ENCODE peak calls at places on chromosomes 12 and 14, in four cellular contexts. C, V, F and J are unnamed samples.

GRCh38 chr12:3684449-3685051 is 68.4 kb downstream of the CRACR2A start:
- DNase-seq in C (no peak), V (no peak), F (no peak), J (no peak)

GRCh38 chr12:99983721-99984258 is 946 bp downstream of the ANKS1B start:
- DNase-seq in V (no peak), F (peak), C (no peak), J (peak)

GRCh38 chr12:48961801-48962200 is 4.5 kb upstream of the ARF3 start:
- DNase-seq in F (peak), C (no peak), V (no peak), J (no peak)

GRCh38 chr12:82857911-82858533 is 171.3 kb downstream of the TMTC2 start:
- DNase-seq in V (no peak), C (no peak), F (no peak), J (no peak)

GRCh38 chr12:107264667-107265066 is 171.3 kb upstream of the CRY1 start:
- DNase-seq in V (no peak), F (no peak), C (no peak), J (no peak)

GRCh38 chr14:71703477-71703876 is 228.8 kb upstream of the RGS6 start:
- DNase-seq in V (no peak), C (no peak), F (peak), J (peak)

GRCh38 chr12:65937181-65937641 is 112.9 kb downstream of the HMGA2 start:
- DNase-seq in F (peak), C (no peak), V (no peak), J (no peak)

GRCh38 chr12:65699251-65699650 is 125.0 kb upstream of the HMGA2 start:
- DNase-seq in F (peak), C (no peak), V (no peak), J (peak)

GRCh38 chr12:131066886-131067490 is 113.3 kb downstream of the ADGRD1 start:
- DNase-seq in C (no peak), F (no peak), V (no peak), J (no peak)

GRCh38 chr14:68000516-68000915 is 180.9 kb downstream of the RAD51B start:
- DNase-seq in V (no peak), C (no peak), F (peak), J (no peak)

GRCh38 chr12:105835505-105835904 is 303.2 kb downstream of the NUAK1 start:
- DNase-seq in C (no peak), V (no peak), F (no peak), J (no peak)

GRCh38 chr12:74539765-74540526 is 2.3 kb downstream of the ATXN7L3B start:
- DNase-seq in V (no peak), F (no peak), C (no peak), J (no peak)

GRCh38 chr14:36658091-36659009 is 3.3 kb upstream of the PAX9 start:
- DNase-seq in V (no peak), F (peak), C (no peak), J (peak)

GRCh38 chr14:54447231-54447692 is 6.1 kb upstream of the CNIH1 start:
- DNase-seq in C (no peak), F (peak), V (peak), J (no peak)

GRCh38 chr12:116590561-116590960 is 31.4 kb downstream of the MAP1LC3B2 start:
- DNase-seq in V (no peak), C (no peak), F (peak), J (no peak)

GRCh38 chr14:43949410-43949809 is 557.7 kb downstream of the FSCB start:
- DNase-seq in C (no peak), F (no peak), V (no peak), J (no peak)

GRCh38 chr14:54839681-54840080 is 62.9 kb downstream of the GCH1 start:
- DNase-seq in V (no peak), C (no peak), F (peak), J (peak)

GRCh38 chr12:55982319-55982936 is 8.6 kb downstream of the RAB5B start:
- DNase-seq in V (no peak), C (no peak), F (no peak), J (no peak)

GRCh38 chr12:121391619-121392324 is 8.1 kb upstream of the RNF34 start:
- DNase-seq in V (peak), C (peak), F (peak), J (no peak)

GRCh38 chr12:13099066-13099909 is 4.2 kb downstream of the GSG1 start:
- DNase-seq in F (peak), V (no peak), C (peak), J (peak)

GRCh38 chr12:103879878-103880277 is 38.8 kb upstream of the NT5DC3 start:
- DNase-seq in F (no peak), C (no peak), V (no peak), J (no peak)

GRCh38 chr14:99945732-99946651 is 119.2 kb upstream of the EVL start:
- DNase-seq in V (no peak), F (peak), C (no peak), J (no peak)

GRCh38 chr12:9049520-9050133 is 60.3 kb downstream of the KLRG1 start:
- DNase-seq in C (no peak), F (peak), V (no peak), J (peak)

GRCh38 chr12:116620085-116620734 is 61.0 kb downstream of the MAP1LC3B2 start:
- DNase-seq in F (no peak), C (no peak), V (no peak), J (no peak)

GRCh38 chr14:35747379-35747778 is 61.7 kb downstream of the RALGAPA1 start:
- DNase-seq in C (no peak), F (no peak), V (no peak), J (no peak)

GRCh38 chr12:123106640-123107359 is 44.1 kb downstream of the PITPNM2 start:
- DNase-seq in C (peak), V (peak), F (no peak), J (no peak)

GRCh38 chr12:9674226-9674590 is 4.7 kb downstream of the CLEC2D start:
- DNase-seq in F (no peak), V (no peak), C (no peak), J (no peak)

GRCh38 chr12:117816-118345 is 51.3 kb downstream of the IQSEC3 start:
- DNase-seq in C (no peak), V (peak), F (no peak), J (no peak)

GRCh38 chr12:87660987-87661769 is 368.0 kb downstream of the C12orf50 start:
- DNase-seq in V (no peak), C (no peak), F (no peak), J (no peak)

GRCh38 chr12:87656311-87656710 is 372.9 kb downstream of the C12orf50 start:
- DNase-seq in C (no peak), V (no peak), F (no peak), J (no peak)

GRCh38 chr12:87667378-87667777 is 361.8 kb downstream of the C12orf50 start:
- DNase-seq in V (no peak), F (peak), C (no peak), J (no peak)

GRCh38 chr12:87661770-87662402 is 367.3 kb downstream of the C12orf50 start:
- DNase-seq in V (no peak), C (no peak), F (peak), J (no peak)
- H3K4me3 ChIP-seq in V (peak), C (peak), F (peak), J (peak)

DNA sequence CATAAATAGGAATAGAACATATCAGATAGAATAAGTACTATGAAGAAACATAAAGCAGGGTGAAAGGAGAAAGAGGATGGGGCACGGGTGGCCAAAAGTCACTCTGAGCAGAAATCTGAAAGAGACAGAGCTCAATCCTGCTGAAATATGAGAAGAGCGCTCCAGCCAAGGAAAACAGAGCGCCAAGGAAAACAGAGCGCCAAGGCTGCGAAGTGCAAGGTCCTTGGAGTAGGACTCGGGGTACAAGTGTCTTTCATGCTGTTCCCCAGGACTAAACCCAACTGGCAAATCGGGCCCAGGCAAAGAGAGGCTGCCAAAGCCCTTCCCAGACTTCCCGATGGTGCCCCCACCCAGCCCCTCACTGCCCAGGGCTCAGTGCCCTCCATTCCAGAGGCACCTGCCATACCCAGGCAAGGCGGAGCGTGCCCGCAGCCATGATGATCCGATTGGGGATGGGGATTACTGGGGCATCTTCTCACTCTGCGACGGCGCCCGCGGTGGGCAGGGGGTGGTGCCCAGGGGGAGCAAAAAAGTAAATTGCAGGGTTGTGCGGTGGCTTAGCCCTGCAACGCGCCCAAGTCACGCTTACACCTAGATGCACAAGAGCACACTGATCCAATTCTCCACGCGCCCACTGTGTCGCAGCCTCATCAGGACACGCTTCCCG is 1.7 kb downstream of the LTBP2 start:
- DNase-seq in F (no peak), C (no peak), V (no peak), J (no peak)
- H3K4me3 ChIP-seq in F (peak), C (peak), V (peak), J (peak)

GRCh38 chr12:54175130-54175963 is 13.4 kb downstream of the SMUG1 start:
- DNase-seq in V (no peak), C (no peak), F (no peak), J (peak)

GRCh38 chr12:54172102-54172630 is 16.6 kb downstream of the SMUG1 start:
- DNase-seq in F (no peak), V (no peak), C (no peak), J (peak)

GRCh38 chr12:54169036-54169435 is 19.7 kb downstream of the SMUG1 start:
- DNase-seq in C (no peak), V (no peak), F (no peak), J (peak)

GRCh38 chr12:54173906-54174471 is 14.8 kb downstream of the SMUG1 start:
- DNase-seq in F (no peak), C (no peak), V (no peak), J (peak)

GRCh38 chr12:54173066-54173726 is 15.6 kb downstream of the SMUG1 start:
- DNase-seq in F (peak), C (no peak), V (peak), J (peak)
- H3K4me3 ChIP-seq in F (peak), C (peak), V (peak), J (peak)

GRCh38 chr14:92209141-92209540 is 87.4 kb downstream of the CPSF2 start:
- DNase-seq in V (no peak), C (no peak), F (no peak), J (no peak)
- H3K4me3 ChIP-seq in V (no peak), C (no peak), F (no peak), J (no peak)

DNA sequence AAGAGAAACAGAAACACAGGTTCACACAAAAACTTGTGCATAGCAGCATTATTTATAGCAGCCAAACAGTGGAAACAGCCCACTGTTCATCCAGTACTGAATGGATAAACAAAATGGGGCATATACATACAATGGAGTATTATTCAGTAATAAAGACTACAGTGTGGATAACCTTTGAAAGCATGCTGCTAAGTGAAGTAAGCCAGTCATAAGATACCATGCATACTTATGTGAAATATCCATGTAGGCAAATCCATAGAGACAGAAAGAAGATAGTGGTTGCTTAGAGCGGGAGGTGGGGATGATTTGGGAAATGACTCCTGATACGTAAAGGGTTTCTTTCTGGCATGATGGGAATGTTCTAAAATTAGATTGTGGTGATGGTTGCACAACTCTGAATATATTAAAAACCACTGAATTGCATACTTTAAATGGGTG is 99.4 kb downstream of the CRADD start:
- DNase-seq in V (no peak), C (no peak), F (peak), J (peak)
- H3K4me3 ChIP-seq in V (no peak), C (no peak), F (peak), J (no peak)

GRCh38 chr12:57454566-57455373 is at the start of gene INHBE:
- DNase-seq in V (no peak), F (peak), C (no peak), J (peak)
- H3K4me3 ChIP-seq in V (no peak), F (no peak), C (no peak), J (no peak)

DNA sequence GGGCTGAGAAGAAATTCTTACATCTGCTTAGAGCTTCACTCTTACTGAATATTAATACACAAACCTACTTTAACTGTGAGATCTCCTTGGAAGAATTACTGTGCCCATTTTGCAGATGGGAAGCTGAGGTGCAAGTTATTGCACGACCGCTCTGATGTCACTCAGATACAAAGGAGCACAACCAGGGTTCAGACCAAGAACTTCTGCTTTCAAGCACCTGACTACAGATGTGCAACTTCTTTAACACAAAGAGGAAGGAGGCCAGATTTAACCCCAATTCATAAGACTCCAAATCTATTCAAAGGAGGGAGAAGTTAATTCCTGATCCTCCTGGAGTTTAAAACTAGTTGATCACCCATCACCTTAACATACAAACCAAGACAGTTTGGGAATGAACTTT is 232.6 kb downstream of the VRK1 start:
- DNase-seq in V (no peak), C (no peak), F (no peak), J (no peak)
- H3K4me3 ChIP-seq in V (no peak), C (no peak), F (no peak), J (no peak)

DNA sequence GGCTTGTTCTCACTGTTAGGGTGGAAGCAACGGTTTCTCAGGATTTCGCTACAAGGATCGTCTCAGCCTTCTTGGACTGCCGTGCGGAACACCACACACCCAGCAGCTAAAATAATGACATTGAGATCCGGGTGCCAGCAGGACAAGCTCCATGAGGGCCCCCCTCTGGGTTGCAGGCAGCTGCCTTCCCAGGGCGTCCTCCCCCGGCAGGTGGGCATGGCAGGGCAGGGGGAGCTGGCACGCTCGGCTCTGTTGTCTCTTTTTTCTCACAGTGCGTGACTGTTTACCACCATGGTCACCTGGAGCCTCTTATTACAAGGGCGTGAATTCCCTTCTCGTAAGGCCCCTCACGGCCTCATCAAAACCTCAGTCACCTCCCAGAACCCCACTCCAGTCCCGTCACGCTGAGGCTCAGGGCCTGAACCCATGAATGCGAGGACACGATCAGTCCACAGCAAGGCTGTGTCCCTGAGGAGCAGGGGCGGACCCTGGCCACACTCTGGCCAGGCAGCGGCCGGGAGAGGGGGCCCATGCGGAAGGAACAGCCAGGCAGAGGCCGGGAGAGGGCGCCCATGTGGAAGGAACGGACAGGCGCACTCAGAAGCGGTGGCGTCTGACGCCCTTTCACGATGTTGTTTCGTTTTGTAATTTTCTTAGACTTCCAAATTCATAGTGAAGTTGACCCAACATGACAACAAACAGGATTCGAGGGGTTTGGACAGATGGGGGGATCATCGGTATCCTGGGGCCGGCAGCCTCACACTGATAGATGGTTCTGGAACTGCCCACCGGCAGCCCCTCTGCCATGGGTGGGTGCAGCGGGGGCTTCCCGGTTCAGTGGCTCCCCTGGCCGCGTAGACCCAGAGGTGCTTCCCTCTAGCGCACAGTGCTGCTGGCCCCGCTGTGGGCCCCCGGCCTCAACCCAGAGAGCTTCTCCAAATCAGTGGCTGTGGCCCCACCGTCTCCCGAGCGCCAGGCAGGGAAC is 10.0 kb downstream of the LRCOL1 start:
- DNase-seq in C (peak), F (peak), V (peak), J (peak)
- H3K4me3 ChIP-seq in C (peak), F (peak), V (peak), J (peak)